ENCODE peak calls at places on chromosomes 4 and X, in five cellular contexts. P is GM12878, L is H1, O is K562, V is HepG2. N is an unnamed sample.

GRCh38 chr4:41362647-41363383 is 106.1 kb downstream of the UCHL1 start:
- DNase-seq in P (no peak), L (peak), O (no peak), V (no peak), N (peak)

GRCh38 chrX:77451041-77451440 is 3.9 kb downstream of the FGF16 start:
- DNase-seq in P (no peak), L (no peak), O (no peak), V (no peak), N (no peak)

GRCh38 chr4:55116450-55116849 is 8.9 kb downstream of the KDR start:
- DNase-seq in P (no peak), L (no peak), O (no peak), V (no peak), N (no peak)

GRCh38 chr4:80577991-80578390 is 242.5 kb downstream of the CFAP299 start:
- DNase-seq in P (no peak), L (no peak), O (no peak), V (no peak), N (no peak)

GRCh38 chr4:75723117-75723801 is 1.1 kb upstream of the USO1 start:
- DNase-seq in P (no peak), L (no peak), O (peak), V (peak), N (no peak)

GRCh38 chr4:133068083-133068482 is 81.0 kb upstream of the PCDH10 start:
- DNase-seq in P (no peak), L (no peak), O (no peak), V (no peak), N (no peak)

GRCh38 chr4:80475236-80475635 is 139.7 kb downstream of the CFAP299 start:
- DNase-seq in P (no peak), L (no peak), O (no peak), V (no peak), N (no peak)

GRCh38 chrX:147602297-147602696 is 309.4 kb upstream of the FMR1 start:
- DNase-seq in P (no peak), L (no peak), O (no peak), V (no peak), N (peak)

GRCh38 chrX:68686684-68687045 is 39.2 kb downstream of the STARD8 start:
- DNase-seq in P (no peak), L (no peak), O (peak), V (no peak), N (peak)

GRCh38 chr4:144754562-144755410 is 108.8 kb downstream of the HHIP start:
- DNase-seq in P (no peak), L (no peak), O (no peak), V (no peak), N (peak)

GRCh38 chr4:102036619-102037376 is 246.3 kb downstream of the BANK1 start:
- DNase-seq in P (no peak), L (no peak), O (no peak), V (no peak), N (no peak)

GRCh38 chr4:25088342-25088952 is 57.7 kb upstream of the LGI2 start:
- DNase-seq in P (no peak), L (no peak), O (peak), V (no peak), N (peak)

GRCh38 chrX:41300758-41301437 is 33.1 kb upstream of the DDX3X start:
- DNase-seq in P (no peak), L (no peak), O (peak), V (no peak), N (no peak)

GRCh38 chrX:38654302-38654701 is 93.0 kb downstream of the TSPAN7 start:
- DNase-seq in P (no peak), L (no peak), O (peak), V (peak), N (peak)

GRCh38 chr4:651884-652642 is 22.0 kb downstream of the ATP5ME start:
- DNase-seq in P (no peak), L (no peak), O (no peak), V (no peak), N (no peak)

GRCh38 chr4:151013944-151014343 is 1.1 kb downstream of the LRBA start:
- DNase-seq in P (no peak), L (no peak), O (no peak), V (no peak), N (no peak)

GRCh38 chr4:101200561-101200960 is 146.8 kb downstream of the PPP3CA start:
- DNase-seq in P (no peak), L (no peak), O (no peak), V (peak), N (no peak)

GRCh38 chr4:73343432-73343831 is 60.7 kb upstream of the ALB start:
- DNase-seq in P (no peak), L (no peak), O (peak), V (peak), N (peak)

GRCh38 chr4:26746742-26747351 is 113.8 kb upstream of the STIM2 start:
- DNase-seq in P (peak), L (no peak), O (peak), V (no peak), N (no peak)

GRCh38 chr4:6855692-6856297 is 53.8 kb upstream of the TBC1D14 start:
- DNase-seq in P (peak), L (no peak), O (peak), V (peak), N (no peak)
- TF ChIP-seq CREB1 in P (no peak), L (no peak), O (no peak), V (no peak), N (no peak)

GRCh38 chr4:8250637-8251036 is 18.9 kb upstream of the HTRA3 start:
- DNase-seq in P (no peak), L (no peak), O (no peak), V (no peak), N (no peak)
- H3K27ac ChIP-seq in P (no peak), L (no peak), O (no peak), V (no peak), N (no peak)

DNA sequence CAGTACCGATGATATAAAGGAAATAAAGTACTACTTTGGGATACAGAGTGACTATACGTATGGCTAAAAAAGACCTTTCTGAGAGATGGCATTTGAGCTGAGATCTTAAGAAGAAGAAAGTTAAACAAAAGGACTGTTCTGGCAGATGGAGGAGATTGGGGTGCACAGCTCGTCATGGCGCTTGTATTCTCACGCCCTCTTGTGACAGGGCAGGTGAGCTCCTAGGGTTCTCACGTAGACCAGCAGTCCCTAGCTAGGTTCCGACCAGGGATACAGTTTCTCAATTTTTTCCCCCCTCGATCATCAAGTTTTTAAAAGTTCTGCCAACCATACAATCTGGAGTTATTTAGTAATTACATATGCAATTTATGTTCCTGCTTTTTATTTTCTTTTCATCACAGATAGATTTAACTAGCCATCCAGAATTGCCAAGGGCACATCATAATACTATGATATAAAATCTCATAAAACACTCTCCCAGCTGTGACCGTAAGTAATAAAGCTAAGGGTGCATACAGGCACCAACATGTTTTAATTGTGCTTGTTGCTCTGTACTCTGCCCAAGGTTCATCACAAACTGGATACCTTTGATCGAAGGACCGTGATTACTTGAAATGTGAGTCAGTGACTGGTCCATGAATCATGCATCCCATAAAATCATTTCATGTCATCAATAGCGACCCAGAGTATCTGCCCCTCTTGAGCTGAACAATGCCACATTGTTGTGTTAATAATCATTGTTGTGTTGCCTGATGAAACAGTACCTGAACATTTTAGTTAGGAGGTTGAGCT is 69.4 kb upstream of the ZNF518B start:
- DNase-seq in P (no peak), L (no peak), O (peak), V (no peak), N (peak)
- TF ChIP-seq CTCF in P (no peak), L (peak), O (peak), V (peak), N (peak)

DNA sequence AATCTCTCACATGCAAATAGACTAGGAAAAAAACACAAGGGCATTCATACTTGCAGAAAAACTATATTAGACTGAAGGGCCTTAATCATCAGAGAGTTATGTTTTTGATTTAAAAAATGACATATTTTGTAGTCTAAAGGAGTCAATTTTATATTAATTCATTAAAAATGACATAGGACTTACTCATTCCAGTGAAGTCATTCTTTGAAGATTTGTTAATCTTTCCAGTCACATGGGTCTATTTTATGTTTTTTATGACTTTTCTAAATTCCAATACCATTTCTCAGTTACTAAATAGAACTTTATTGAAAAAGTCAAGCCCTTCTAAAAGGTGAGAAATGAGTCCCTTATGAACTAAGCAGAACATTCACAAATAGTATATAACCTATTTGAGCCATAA is 743.8 kb upstream of the INTU start:
- DNase-seq in P (no peak), L (no peak), O (no peak), V (no peak), N (no peak)
- TF ChIP-seq CREB1 in P (no peak), L (no peak), O (no peak), V (no peak), N (no peak)

GRCh38 chrX:12890467-12890866 is 16.0 kb upstream of the TLR8 start:
- DNase-seq in P (peak), L (no peak), O (no peak), V (no peak), N (no peak)
- H3K27ac ChIP-seq in P (peak), L (no peak), O (no peak), V (no peak), N (no peak)

GRCh38 chrX:1167918-1168481 is 44.4 kb downstream of the CRLF2 start:
- DNase-seq in P (no peak), L (no peak), O (no peak), V (no peak), N (no peak)
- TF ChIP-seq CTCF in P (no peak), L (no peak), O (no peak), V (no peak), N (no peak)

N was measured in GM23338.